ENCODE peak calls at places on chromosomes 4 and X, in five cellular contexts. B is BJ, A is MG63, L is mammary epithelial cell, K is K562. N is an unnamed sample.

GRCh38 chr4:136400829-136401228 is 1131.5 kb downstream of the PCDH18 start:
- DNase-seq in B (no peak), A (no peak), L (no peak), K (no peak), N (no peak)

GRCh38 chr4:80265571-80266266 is 745 bp upstream of the FGF5 start:
- DNase-seq in B (peak), A (peak), L (peak), K (peak), N (no peak)

GRCh38 chr4:46931981-46932380 is 22.9 kb upstream of the COX7B2 start:
- DNase-seq in B (no peak), A (peak), L (peak), K (no peak), N (no peak)

GRCh38 chr4:80005863-80006262 is 67.2 kb downstream of the ANTXR2 start:
- DNase-seq in B (no peak), A (no peak), L (peak), K (peak), N (no peak)

GRCh38 chr4:6957148-6957520 is 47.5 kb downstream of the TBC1D14 start:
- DNase-seq in B (no peak), A (no peak), L (no peak), K (no peak), N (no peak)

GRCh38 chrX:46903458-46904242 is 8.6 kb upstream of the JADE3 start:
- DNase-seq in B (no peak), A (peak), L (peak), K (peak), N (peak)

GRCh38 chrX:147848009-147848408 is 63.7 kb upstream of the FMR1 start:
- DNase-seq in B (no peak), A (no peak), L (no peak), K (no peak), N (no peak)

GRCh38 chrX:154467556-154467955 is 9.5 kb downstream of the PLXNA3 start:
- DNase-seq in B (no peak), A (no peak), L (no peak), K (no peak), N (no peak)

GRCh38 chrX:40468033-40468979 is 112.5 kb upstream of the ATP6AP2 start:
- DNase-seq in B (no peak), A (peak), L (peak), K (peak), N (peak)

GRCh38 chr4:55397024-55397520 is 1.3 kb downstream of the TMEM165 start:
- DNase-seq in B (no peak), A (no peak), L (peak), K (peak), N (peak)

GRCh38 chr4:33746979-33747378 is 2497.3 kb downstream of the ARAP2 start:
- DNase-seq in B (no peak), A (peak), L (peak), K (no peak), N (no peak)

GRCh38 chr4:38600575-38600974 is 63.4 kb upstream of the KLF3 start:
- DNase-seq in B (no peak), A (no peak), L (no peak), K (no peak), N (no peak)

GRCh38 chr4:116016201-116016600 is 902.8 kb upstream of the NDST4 start:
- DNase-seq in B (no peak), A (peak), L (peak), K (no peak), N (no peak)

GRCh38 chrX:12701625-12702024 is 89.6 kb upstream of the PRPS2 start:
- DNase-seq in B (peak), A (peak), L (peak), K (peak), N (peak)

GRCh38 chr4:174429701-174430100 is 92.6 kb downstream of the HPGD start:
- DNase-seq in B (no peak), A (no peak), L (peak), K (no peak), N (no peak)

GRCh38 chr4:26613242-26613641 is 29.4 kb downstream of the TBC1D19 start:
- DNase-seq in B (no peak), A (no peak), L (no peak), K (peak), N (no peak)

GRCh38 chr4:109588176-109588575 is 28.1 kb downstream of the MCUB start:
- DNase-seq in B (no peak), A (no peak), L (no peak), K (no peak), N (no peak)

GRCh38 chr4:8864912-8865680 is 6.5 kb downstream of the HMX1 start:
- DNase-seq in B (no peak), A (no peak), L (no peak), K (no peak), N (no peak)

GRCh38 chr4:53706422-53707032 is 115.2 kb upstream of the LNX1 start:
- DNase-seq in B (no peak), A (no peak), L (peak), K (peak), N (no peak)

GRCh38 chrX:48751343-48751742 is 10.2 kb upstream of the GLOD5 start:
- DNase-seq in B (no peak), A (no peak), L (no peak), K (no peak), N (no peak)

GRCh38 chr4:681736-682451 is 7.1 kb downstream of the SLC49A3 start:
- DNase-seq in B (no peak), A (no peak), L (no peak), K (peak), N (no peak)

GRCh38 chrX:155334486-155335316 is at the start of gene CLIC2:
- DNase-seq in B (no peak), A (peak), L (peak), K (peak), N (no peak)

GRCh38 chr4:126731062-126731461 is 901.7 kb upstream of the INTU start:
- DNase-seq in B (no peak), A (no peak), L (no peak), K (no peak), N (no peak)

GRCh38 chr4:70177117-70177516 is 18.4 kb upstream of the ODAM start:
- DNase-seq in B (no peak), A (no peak), L (no peak), K (no peak), N (no peak)

GRCh38 chr4:100836929-100837328 is 319.1 kb upstream of the EMCN start:
- DNase-seq in B (no peak), A (no peak), L (no peak), K (no peak), N (no peak)

GRCh38 chr4:167032876-167033275 is 201.4 kb downstream of the SPOCK3 start:
- DNase-seq in B (no peak), A (no peak), L (peak), K (no peak), N (no peak)

GRCh38 chr4:8846864-8847263 is 24.8 kb downstream of the HMX1 start:
- DNase-seq in B (no peak), A (no peak), L (no peak), K (no peak), N (no peak)

GRCh38 chr4:126742048-126742447 is 890.7 kb upstream of the INTU start:
- DNase-seq in B (no peak), A (no peak), L (no peak), K (no peak), N (no peak)

DNA sequence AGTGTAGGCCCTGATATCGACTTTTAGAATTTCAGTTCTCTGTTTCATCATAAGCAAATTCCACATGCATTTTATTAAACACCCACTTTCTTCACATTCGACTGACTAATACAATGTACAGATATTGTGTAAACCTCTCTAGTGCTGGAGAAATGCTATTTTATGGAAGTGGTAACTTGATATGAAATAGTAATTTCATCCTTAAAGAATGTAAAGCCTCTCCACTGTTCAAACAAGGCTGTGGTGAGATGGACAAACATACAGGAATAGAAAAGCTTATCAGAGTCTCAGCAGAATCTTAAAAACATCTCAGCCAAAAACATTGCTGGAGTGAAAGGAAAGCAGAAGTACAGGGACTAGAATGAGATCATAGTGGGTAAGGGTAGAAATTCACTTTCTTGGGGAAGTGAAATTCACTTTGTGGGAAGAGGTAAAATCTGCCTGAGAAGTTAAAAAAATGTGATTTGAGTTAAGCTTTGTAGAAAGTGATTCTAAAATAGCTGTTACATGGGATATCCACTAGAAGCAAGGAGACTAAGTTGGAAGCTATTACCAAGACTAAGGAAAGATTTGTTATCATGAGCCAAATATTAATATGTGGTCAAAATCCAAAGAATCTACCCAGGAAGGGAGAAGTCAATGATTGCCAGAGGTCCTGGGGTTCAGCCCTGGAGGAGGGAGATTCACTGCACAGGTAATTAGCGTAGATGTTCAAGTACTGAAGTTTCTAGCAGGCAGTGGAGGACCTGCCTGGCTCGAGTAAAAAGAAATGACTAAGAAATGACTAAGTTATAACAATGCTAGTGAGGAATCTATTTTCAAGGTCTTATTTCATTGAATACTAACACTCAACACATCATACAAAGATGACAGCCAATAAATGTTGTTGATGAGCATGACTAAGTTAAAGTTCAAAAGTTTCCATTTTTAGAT is 398.2 kb upstream of the FAM47C start:
- DNase-seq in B (no peak), A (no peak), L (no peak), K (no peak), N (no peak)
- H3K4me3 ChIP-seq in B (no peak), A (no peak), L (no peak), K (no peak), N (no peak)

GRCh38 chr4:16284050-16284449 is 57.8 kb upstream of the TAPT1 start:
- DNase-seq in B (no peak), A (no peak), L (no peak), K (no peak), N (no peak)

GRCh38 chr4:16294455-16294854 is 68.2 kb upstream of the TAPT1 start:
- DNase-seq in B (no peak), A (peak), L (peak), K (no peak), N (no peak)

GRCh38 chr4:16293205-16293860 is 67.1 kb upstream of the TAPT1 start:
- DNase-seq in B (no peak), A (no peak), L (no peak), K (no peak), N (no peak)

GRCh38 chr4:16290681-16291420 is 64.6 kb upstream of the TAPT1 start:
- DNase-seq in B (no peak), A (no peak), L (no peak), K (no peak), N (no peak)

GRCh38 chr4:16289872-16290554 is 63.7 kb upstream of the TAPT1 start:
- DNase-seq in B (no peak), A (no peak), L (no peak), K (peak), N (peak)
- H3K4me3 ChIP-seq in B (no peak), A (no peak), L (no peak), K (no peak), N (no peak)

GRCh38 chr4:118270492-118270891 is 82.3 kb downstream of the PRSS12 start:
- DNase-seq in B (no peak), A (no peak), L (peak), K (peak), N (no peak)

GRCh38 chr4:118268780-118269179 is 84.0 kb downstream of the PRSS12 start:
- DNase-seq in B (no peak), A (no peak), L (no peak), K (no peak), N (no peak)

GRCh38 chr4:118264096-118264495 is 88.7 kb downstream of the PRSS12 start:
- DNase-seq in B (no peak), A (no peak), L (no peak), K (no peak), N (no peak)

GRCh38 chr4:118265312-118266144 is 87.3 kb downstream of the PRSS12 start:
- DNase-seq in B (no peak), A (no peak), L (peak), K (no peak), N (no peak)
- H3K4me3 ChIP-seq in B (peak), A (no peak), L (peak), K (no peak), N (peak)

GRCh38 chr4:94208918-94209317 is 1.3 kb downstream of the SMARCAD1 start:
- DNase-seq in B (no peak), A (no peak), L (no peak), K (no peak), N (no peak)
- H3K4me3 ChIP-seq in B (peak), A (peak), L (peak), K (peak), N (no peak)

GRCh38 chrX:17859609-17860178 is 1.4 kb downstream of the RAI2 start:
- DNase-seq in B (no peak), A (no peak), L (no peak), K (no peak), N (no peak)

GRCh38 chrX:17854521-17854920 is 6.6 kb downstream of the RAI2 start:
- DNase-seq in B (no peak), A (no peak), L (no peak), K (no peak), N (no peak)

GRCh38 chrX:17861496-17862011 is 456 bp upstream of the RAI2 start:
- DNase-seq in B (no peak), A (no peak), L (no peak), K (no peak), N (no peak)

GRCh38 chrX:17860811-17861495 is at the start of gene RAI2:
- DNase-seq in B (no peak), A (no peak), L (no peak), K (peak), N (peak)

DNA sequence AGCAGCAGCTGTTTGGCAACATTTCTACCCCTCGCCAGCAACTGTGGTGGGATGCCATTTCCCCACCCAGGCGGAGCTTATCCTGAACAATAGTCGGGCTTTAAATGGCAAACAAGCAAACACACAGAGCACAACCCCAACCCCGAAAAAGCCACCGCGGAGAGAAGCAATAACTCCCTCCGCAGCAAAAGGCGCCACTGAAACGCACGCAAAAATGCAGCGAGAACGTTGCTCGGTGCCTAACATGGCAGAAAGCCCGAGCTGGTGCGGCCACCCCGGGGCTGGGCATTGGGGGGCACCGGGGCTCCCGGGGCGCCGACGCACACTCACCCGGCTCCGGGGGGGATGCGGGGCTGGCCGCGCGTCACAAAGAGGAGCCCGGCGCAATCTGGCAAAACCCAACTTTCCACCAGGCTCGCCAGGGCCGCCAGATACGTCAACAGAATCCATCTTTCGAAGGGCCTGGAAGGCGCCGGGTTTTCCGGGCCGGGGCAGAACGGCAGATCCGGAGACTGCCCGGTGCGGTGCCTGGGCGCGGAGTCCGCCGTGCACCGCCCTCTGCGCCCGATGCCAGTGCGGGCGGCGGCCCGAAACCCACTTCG is 818 bp downstream of the RAI2 start:
- DNase-seq in B (no peak), A (no peak), L (no peak), K (no peak), N (peak)
- H3K4me3 ChIP-seq in B (peak), A (peak), L (no peak), K (no peak), N (peak)

DNA sequence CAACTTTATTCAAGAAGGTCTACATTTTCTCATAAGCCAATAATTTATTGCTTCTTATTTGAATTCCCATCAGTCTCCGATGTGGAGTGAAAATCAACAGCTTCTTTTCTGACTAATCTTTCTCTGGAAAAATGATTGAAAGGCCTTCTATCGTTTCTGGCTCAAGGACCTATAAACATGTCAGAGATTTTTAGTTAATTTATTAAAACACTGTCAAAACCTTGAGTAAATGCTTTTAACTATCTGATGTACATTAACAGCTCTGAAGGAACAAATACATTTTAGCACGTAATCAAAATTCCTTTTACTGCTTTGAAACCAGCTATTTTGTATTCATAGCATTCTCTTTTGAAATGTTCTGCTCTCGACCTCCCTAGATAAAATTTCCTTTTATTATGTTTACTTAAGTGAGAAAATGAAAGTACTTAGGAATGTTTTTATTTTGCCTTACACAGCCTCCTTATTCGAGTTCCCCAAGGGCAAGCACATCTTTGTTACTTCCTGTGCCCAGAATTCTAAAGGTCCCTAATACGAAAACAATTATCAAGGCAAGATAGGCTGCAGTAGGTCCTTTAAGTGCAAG is 3.2 kb upstream of the ZFX start:
- DNase-seq in B (peak), A (no peak), L (no peak), K (peak), N (no peak)
- H3K4me3 ChIP-seq in B (no peak), A (no peak), L (peak), K (no peak), N (peak)

DNA sequence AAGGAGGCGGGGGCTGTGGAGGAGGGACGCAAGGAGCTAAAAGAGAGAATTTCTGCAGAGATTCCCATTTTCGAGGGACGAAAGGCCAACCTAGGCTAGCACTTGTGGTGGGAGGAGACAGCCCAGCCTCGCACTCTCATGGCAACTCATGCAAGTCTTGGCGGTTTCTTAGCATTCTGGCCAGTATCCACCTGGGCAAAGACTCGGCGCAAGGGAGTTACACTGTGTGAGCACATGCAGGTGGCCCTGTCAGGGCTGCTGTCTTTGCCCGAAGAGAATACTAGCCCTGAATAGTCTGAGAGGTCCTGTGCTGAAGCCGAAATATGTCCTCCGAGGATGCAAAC is 15.5 kb downstream of the MCF2 start:
- DNase-seq in B (no peak), A (no peak), L (no peak), K (no peak), N (no peak)
- H3K4me3 ChIP-seq in B (no peak), A (peak), L (no peak), K (no peak), N (peak)

GRCh38 chr4:39712819-39713607 is 15.1 kb downstream of the UBE2K start:
- DNase-seq in B (no peak), A (no peak), L (no peak), K (no peak), N (no peak)

GRCh38 chr4:39714171-39714570 is 16.2 kb downstream of the UBE2K start:
- DNase-seq in B (no peak), A (no peak), L (no peak), K (no peak), N (no peak)

GRCh38 chr4:39715788-39716187 is 17.9 kb downstream of the UBE2K start:
- DNase-seq in B (no peak), A (no peak), L (no peak), K (no peak), N (no peak)

GRCh38 chr4:39716356-39716755 is 18.4 kb downstream of the UBE2K start:
- DNase-seq in B (no peak), A (no peak), L (no peak), K (no peak), N (no peak)

DNA sequence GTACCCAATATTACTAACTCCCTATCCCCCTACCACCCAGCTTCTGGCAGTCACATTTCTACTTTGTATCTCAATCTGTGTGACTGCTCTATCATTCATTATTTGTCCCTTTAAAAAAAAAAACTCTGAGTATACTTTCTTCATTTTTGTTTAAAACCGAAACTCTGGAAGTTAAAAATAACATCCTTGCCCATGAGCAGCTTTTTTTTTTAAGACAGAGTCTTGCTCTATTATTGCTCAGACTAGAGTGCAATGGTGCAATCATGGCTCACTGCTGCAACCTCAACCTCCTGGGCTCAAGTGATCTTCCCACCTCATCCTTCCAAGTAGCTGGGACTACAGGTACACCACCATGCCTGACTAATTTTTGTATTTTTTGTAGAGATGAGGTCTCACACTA is 15.8 kb downstream of the UBE2K start:
- DNase-seq in B (no peak), A (no peak), L (no peak), K (no peak), N (no peak)
- H3K4me3 ChIP-seq in B (no peak), A (no peak), L (no peak), K (no peak), N (no peak)

GRCh38 chrX:38982843-38983242 is 181.6 kb downstream of the MID1IP1 start:
- DNase-seq in B (no peak), A (no peak), L (no peak), K (no peak), N (no peak)
- H3K4me3 ChIP-seq in B (no peak), A (no peak), L (no peak), K (no peak), N (no peak)